ENCODE peak calls at places on chromosomes 2 and 18, in seven cellular contexts. O is fibroblast of lung; P is NCI-H1092 treated with DMSO at 0.1 percent for 48 hours; F is activated naive CD4-positive, alpha-beta T cell; M is PC-3; Z is stimulated activated CD4-positive, alpha-beta T cell treated with anti-CD3 and anti-CD28 coated beads, Interleukin-2, amount 100 ng/mL, for 48 hours; T is esophagus squamous epithelium. S is an unnamed sample.

GRCh38 chr2:231672617-231673347 is 35.5 kb upstream of the PTMA start:
- DNase-seq in P (no peak), F (no peak), M (no peak), Z (no peak), O (peak; percentile 60), T (no peak), S (no peak)

GRCh38 chr18:74353169-74353775 is 37.6 kb downstream of the C18orf63 start:
- DNase-seq in M (peak; percentile 73), O (peak; percentile 75), T (no peak), Z (peak; percentile 24), F (no peak), P (peak; percentile 72), S (peak; percentile 51)

GRCh38 chr2:35830833-35831232 is 524.7 kb upstream of the CRIM1 start:
- DNase-seq in M (no peak), Z (no peak), P (no peak), O (no peak), F (no peak), T (no peak), S (no peak)

GRCh38 chr18:13163167-13163927 is 55.2 kb upstream of the LDLRAD4 start:
- DNase-seq in F (no peak), M (no peak), T (no peak), Z (no peak), O (peak; percentile 12), P (peak; percentile 6), S (no peak)

GRCh38 chr18:33231474-33232317 is 208.8 kb downstream of the CCDC178 start:
- DNase-seq in P (peak; percentile 86), F (peak; percentile 0), T (no peak), M (peak; percentile 55), Z (peak; percentile 50), O (peak; percentile 77), S (peak; percentile 40)

GRCh38 chr2:105458076-105458475 is 59.2 kb upstream of the FHL2 start:
- DNase-seq in T (no peak), Z (no peak), P (no peak), O (no peak), F (no peak), M (no peak), S (no peak)

GRCh38 chr2:206274434-206275273 is at the start of gene ZDBF2:
- DNase-seq in P (peak; percentile 39), M (peak; percentile 38), Z (peak; percentile 36), T (no peak), F (peak; percentile 4), O (peak; percentile 79), S (peak; percentile 49)

GRCh38 chr2:164110518-164110917 is 374.7 kb upstream of the FIGN start:
- DNase-seq in P (no peak), M (no peak), O (no peak), Z (no peak), F (no peak), T (no peak), S (peak; percentile 19)

GRCh38 chr2:64771726-64772125 is 118.0 kb upstream of the SERTAD2 start:
- DNase-seq in Z (no peak), P (no peak), T (no peak), M (no peak), F (no peak), O (no peak), S (no peak)

GRCh38 chr2:237875234-237876055 is 16.0 kb downstream of the RAMP1 start:
- DNase-seq in Z (no peak), O (no peak), M (no peak), P (no peak), T (no peak), F (no peak), S (no peak)

GRCh38 chr2:69603146-69603743 is 40.3 kb downstream of the AAK1 start:
- DNase-seq in P (no peak), O (no peak), F (no peak), T (no peak), Z (no peak), M (no peak), S (no peak)

GRCh38 chr18:159037-159652 is 788 bp downstream of the USP14 start:
- DNase-seq in Z (no peak), M (peak; percentile 28), P (no peak), O (peak; percentile 11), F (no peak), T (no peak), S (peak; percentile 30)

GRCh38 chr2:203579131-203579643 is 44.1 kb upstream of the RAPH1 start:
- DNase-seq in Z (peak; percentile 22), P (no peak), T (no peak), O (peak; percentile 60), F (no peak), M (peak; percentile 97), S (peak; percentile 99)

GRCh38 chr2:207474871-207475485 is 54.8 kb upstream of the CREB1 start:
- DNase-seq in M (peak; percentile 80), O (peak; percentile 78), F (no peak), T (no peak), Z (peak; percentile 47), P (peak; percentile 41), S (peak; percentile 46)

GRCh38 chr2:43255249-43255960 is 29.0 kb upstream of the ZFP36L2 start:
- DNase-seq in F (no peak), Z (no peak), O (no peak), P (no peak), T (no peak), M (peak; percentile 6), S (no peak)

GRCh38 chr18:67104700-67105284 is 411.7 kb downstream of the DSEL start:
- DNase-seq in O (peak; percentile 80), Z (peak; percentile 26), P (peak; percentile 84), M (peak; percentile 80), T (no peak), F (no peak), S (peak; percentile 58)